ENCODE peak calls at places on chromosomes 16 and 17, in seven cellular contexts. I is Peyer's patch, C is HFFc6, O is NB4, Z is OCI-LY7, Y is IMR-90, B is fibroblast of mammary gland. E is an unnamed sample.

GRCh38 chr17:40932608-40933007 is 4.8 kb downstream of the KRT23 start:
- DNase-seq in Y (no peak), I (no peak), B (no peak), O (no peak), Z (no peak), C (no peak), E (no peak)

GRCh38 chr16:20681821-20682736 is 15.4 kb downstream of the ACSM1 start:
- DNase-seq in O (no peak), Z (no peak), B (no peak), I (no peak), Y (no peak), C (no peak), E (no peak)

GRCh38 chr17:75619506-75620431 is 13.5 kb upstream of the SMIM5 start:
- DNase-seq in B (peak; percentile 22), C (peak; percentile 13), I (no peak), Z (peak; percentile 33), O (peak; percentile 52), Y (peak; percentile 23), E (peak; percentile 14)

GRCh38 chr17:77420804-77421634 is 280.2 kb downstream of the SEC14L1 start:
- DNase-seq in I (peak; percentile 69), O (peak; percentile 81), Y (peak; percentile 93), C (peak; percentile 79), Z (peak; percentile 77), B (peak; percentile 91), E (peak; percentile 92)

GRCh38 chr17:12959441-12959840 is 58.4 kb downstream of the ELAC2 start:
- DNase-seq in I (no peak), B (peak; percentile 88), Z (no peak), C (peak; percentile 7), Y (peak; percentile 69), O (peak; percentile 31), E (peak; percentile 22)

GRCh38 chr16:5944971-5945370 is 847.4 kb upstream of the EEF2KMT start:
- DNase-seq in C (no peak), O (peak; percentile 2), I (no peak), B (peak; percentile 0), Z (no peak), Y (no peak), E (no peak)

GRCh38 chr16:17793354-17793753 is 322.6 kb upstream of the XYLT1 start:
- DNase-seq in Z (no peak), Y (no peak), B (no peak), O (no peak), I (no peak), C (no peak), E (no peak)

GRCh38 chr17:17018612-17019429 is 23.4 kb upstream of the MPRIP start:
- DNase-seq in I (no peak), C (no peak), O (no peak), Z (no peak), Y (no peak), B (no peak), E (no peak)

GRCh38 chr16:55842369-55843104 is 9.6 kb upstream of the CES1 start:
- DNase-seq in B (peak; percentile 52), C (peak; percentile 24), O (peak; percentile 76), I (no peak), Y (peak; percentile 45), Z (peak; percentile 55), E (peak; percentile 68)

GRCh38 chr17:74461646-74462045 is 4.8 kb upstream of the CD300A start:
- DNase-seq in C (no peak), Y (no peak), Z (no peak), I (no peak), O (no peak), B (no peak), E (no peak)

GRCh38 chr17:64024781-64025731 is 4.6 kb upstream of the ICAM2 start:
- DNase-seq in C (peak; percentile 33), Y (peak; percentile 37), B (peak; percentile 19), I (no peak), Z (no peak), O (no peak), E (no peak)

GRCh38 chr17:77453613-77454559 is 313.1 kb downstream of the SEC14L1 start:
- DNase-seq in O (no peak), I (peak; percentile 83), Y (no peak), C (no peak), B (no peak), Z (peak; percentile 86), E (no peak)

GRCh38 chr16:59591480-59591879 is 857.4 kb upstream of the GOT2 start:
- DNase-seq in C (peak; percentile 48), I (no peak), Y (peak; percentile 19), O (no peak), B (no peak), Z (no peak), E (peak; percentile 73)

GRCh38 chr16:733382-734207 is 6.7 kb downstream of the HAGHL start:
- DNase-seq in Z (no peak), Y (no peak), B (no peak), I (no peak), O (peak; percentile 40), C (no peak), E (no peak)

GRCh38 chr17:76261421-76262215 is 3.5 kb upstream of the UBALD2 start:
- DNase-seq in Z (peak; percentile 86), Y (peak; percentile 66), I (peak; percentile 45), O (no peak), B (peak; percentile 35), C (no peak), E (peak; percentile 28)

GRCh38 chr16:6122401-6122800 is 1024.8 kb upstream of the EEF2KMT start:
- DNase-seq in B (no peak), I (no peak), O (no peak), C (no peak), Z (no peak), Y (no peak), E (no peak)

GRCh38 chr16:65538945-65539344 is 417.1 kb upstream of the CDH11 start:
- DNase-seq in C (peak; percentile 55), Y (peak; percentile 60), B (peak; percentile 51), O (no peak), I (no peak), Z (no peak), E (peak; percentile 23)

GRCh38 chr16:6827272-6827671 is 505.4 kb upstream of the RBFOX1 start:
- DNase-seq in B (no peak), C (no peak), Z (no peak), O (no peak), I (no peak), Y (no peak), E (no peak)

GRCh38 chr16:57266531-57267268 is 17.8 kb downstream of the PLLP start:
- DNase-seq in I (peak; percentile 37), O (peak; percentile 64), Z (no peak), C (no peak), Y (no peak), B (no peak), E (no peak)

DNA sequence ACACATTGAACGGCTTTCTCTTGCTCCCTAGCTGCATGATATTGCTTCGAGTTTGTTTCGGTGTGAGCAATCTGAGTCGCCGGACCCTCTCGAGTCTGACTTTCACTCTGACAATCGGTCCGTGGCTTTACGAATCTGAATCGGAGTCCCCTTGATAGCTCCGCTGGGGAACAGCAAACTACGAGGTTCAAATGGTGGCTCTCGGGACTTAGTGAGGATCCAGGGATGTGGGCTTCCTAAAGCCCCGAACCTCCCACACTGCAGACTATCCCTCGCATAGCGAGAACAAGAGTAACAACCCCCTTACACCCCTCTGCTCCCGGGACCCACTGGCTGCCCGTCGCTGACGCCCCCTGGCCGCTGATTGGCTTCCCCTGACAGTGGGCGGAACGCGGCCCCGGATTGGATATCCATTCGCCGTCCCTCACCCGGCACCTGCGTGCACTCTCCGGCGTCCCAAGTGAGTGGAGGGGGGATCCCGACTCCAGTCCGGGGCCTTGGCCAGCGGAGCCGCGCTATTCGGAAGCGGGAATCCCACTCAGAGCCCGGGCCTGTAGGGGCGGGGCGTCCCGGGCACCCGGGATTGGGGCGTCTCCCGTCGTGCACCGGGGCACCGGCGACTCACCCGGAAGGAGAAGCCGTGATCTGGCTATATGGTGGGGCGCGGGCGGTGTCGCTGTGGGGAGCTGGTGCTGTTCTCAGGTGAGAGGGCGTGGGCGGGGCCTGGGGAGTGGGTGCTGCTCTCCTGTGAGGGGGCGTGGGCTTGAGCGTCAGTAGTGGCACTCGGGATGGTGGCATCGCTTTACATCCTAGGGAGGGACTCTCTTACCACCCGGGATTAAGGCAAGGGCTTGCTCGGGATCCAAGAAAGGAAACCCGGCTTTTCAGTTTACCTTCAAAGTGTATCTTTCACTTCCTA is at the start of gene SNX11:
- DNase-seq in Z (peak; percentile 86), B (peak; percentile 75), Y (peak; percentile 80), O (peak; percentile 91), I (peak; percentile 100), C (peak; percentile 70), E (peak; percentile 77)
- TF ChIP-seq CTCF in Z (peak; percentile 48), B (no peak), Y (peak; percentile 10), O (no peak), I (no peak), C (peak; percentile 49), E (no peak)

DNA sequence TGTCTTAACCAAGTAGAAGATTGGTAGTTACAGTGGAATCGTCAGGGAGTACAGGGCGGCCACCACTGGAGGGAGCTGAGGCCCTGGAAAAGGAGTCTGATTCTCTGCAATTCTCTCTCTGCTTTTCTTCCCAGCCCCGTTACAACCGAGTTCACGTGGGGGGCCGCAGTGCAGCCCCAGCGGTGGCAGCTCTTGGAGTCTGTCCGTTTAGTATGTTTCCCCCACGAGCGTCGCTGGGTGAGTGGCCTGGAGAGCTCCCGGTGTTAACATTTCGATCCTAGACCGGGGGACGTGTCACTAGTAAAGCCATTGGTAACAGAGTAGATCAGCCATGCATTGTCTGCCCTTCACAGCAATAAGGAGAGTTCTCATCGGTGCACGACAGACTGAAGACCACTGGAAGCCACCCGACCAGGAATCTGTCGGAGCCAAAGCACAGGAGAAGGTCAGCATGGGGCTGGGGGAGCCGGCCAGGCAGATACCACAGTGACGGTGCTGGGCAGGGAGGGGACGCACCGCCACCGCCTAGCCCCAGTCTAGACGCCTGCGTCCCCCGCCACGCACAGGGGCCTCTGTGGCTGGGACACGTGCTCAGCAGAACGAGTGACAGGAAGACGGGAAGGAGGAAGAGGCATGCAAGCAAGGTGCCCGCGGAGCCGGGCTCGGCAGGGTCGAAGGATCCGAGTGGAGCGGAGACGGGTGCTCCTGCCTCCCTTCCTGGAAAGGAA is 15.7 kb downstream of the SLC16A3 start:
- DNase-seq in B (peak; percentile 68), Z (peak; percentile 29), Y (no peak), C (peak; percentile 51), O (peak; percentile 66), I (no peak), E (no peak)
- TF ChIP-seq CTCF in B (peak; percentile 69), Z (peak; percentile 77), Y (peak; percentile 56), C (peak; percentile 75), O (peak; percentile 35), I (peak; percentile 58), E (peak; percentile 19)

GRCh38 chr16:86516618-86517003 is 6.3 kb downstream of the FOXF1 start:
- DNase-seq in I (no peak), O (no peak), Y (peak; percentile 63), B (no peak), C (no peak), Z (no peak), E (peak; percentile 38)
- TF ChIP-seq CTCF in I (no peak), O (no peak), Y (no peak), B (no peak), C (no peak), Z (no peak), E (no peak)

GRCh38 chr17:45949755-45950320 is 49.2 kb upstream of the STH start:
- DNase-seq in I (no peak), O (no peak), Z (no peak), C (no peak), B (no peak), Y (no peak), E (no peak)

GRCh38 chr17:45948498-45948880 is 50.6 kb upstream of the STH start:
- DNase-seq in B (no peak), Z (no peak), I (no peak), O (no peak), Y (no peak), C (no peak), E (no peak)

GRCh38 chr17:45946841-45947256 is 52.2 kb upstream of the STH start:
- DNase-seq in I (no peak), Z (no peak), Y (no peak), C (no peak), B (no peak), O (no peak), E (no peak)

GRCh38 chr17:45950888-45951287 is 48.2 kb upstream of the STH start:
- DNase-seq in Y (no peak), B (no peak), I (no peak), Z (no peak), C (no peak), O (no peak), E (no peak)

GRCh38 chr17:45948881-45949624 is 50.0 kb upstream of the STH start:
- DNase-seq in B (peak; percentile 49), I (peak; percentile 34), Z (peak; percentile 52), O (peak; percentile 75), Y (peak; percentile 49), C (peak; percentile 48), E (peak; percentile 83)
- TF ChIP-seq CTCF in B (peak; percentile 46), I (peak; percentile 65), Z (peak; percentile 74), O (peak; percentile 73), Y (peak; percentile 80), C (peak; percentile 82), E (peak; percentile 82)